ENCODE peak calls at places on chromosomes 7 and 10, in four cellular contexts. L is H9, H is tibial nerve, I is GM12878. P is an unnamed sample.

GRCh38 chr7:30136339-30136738 is 1.6 kb downstream of the MTURN start:
- DNase-seq in H (no peak), L (no peak), I (no peak), P (no peak)

GRCh38 chr7:44953156-44953555 is 25.7 kb downstream of the MYO1G start:
- DNase-seq in L (no peak), I (no peak), H (no peak), P (no peak)

GRCh38 chr10:119253433-119254174 is 46.2 kb downstream of the GRK5 start:
- DNase-seq in I (no peak), H (peak; percentile 79), L (no peak), P (no peak)

GRCh38 chr10:49039409-49039808 is 75.9 kb downstream of the VSTM4 start:
- DNase-seq in H (no peak), I (no peak), L (no peak), P (no peak)

GRCh38 chr10:74900297-74900696 is 73.9 kb downstream of the KAT6B start:
- DNase-seq in L (no peak), I (peak; percentile 48), H (no peak), P (no peak)

GRCh38 chr7:47578581-47579270 is 3.2 kb downstream of the TNS3 start:
- DNase-seq in H (no peak), I (no peak), L (no peak), P (no peak)

GRCh38 chr10:104546336-104546735 is 94.8 kb upstream of the SORCS3 start:
- DNase-seq in H (no peak), I (no peak), L (no peak), P (no peak)

GRCh38 chr7:128743112-128743772 is 4.1 kb downstream of the CALU start:
- DNase-seq in I (no peak), L (no peak), H (no peak), P (no peak)

GRCh38 chr10:8044908-8045727 is 9.4 kb upstream of the GATA3 start:
- DNase-seq in I (no peak), H (no peak), L (peak; percentile 77), P (no peak)
- H3K27ac ChIP-seq in I (no peak overlapping the region), H (no peak overlapping the region), L (no peak overlapping the region), P (no peak overlapping the region)

GRCh38 chr7:101614098-101614938 is 14.8 kb downstream of the MYL10 start:
- DNase-seq in H (no peak), I (no peak), L (no peak), P (no peak)
- H3K27ac ChIP-seq in H (no peak overlapping the region), I (no peak overlapping the region), L (no peak overlapping the region), P (no peak overlapping the region)

GRCh38 chr10:132987671-132988571 is 45.6 kb upstream of the CFAP46 start:
- DNase-seq in H (no peak), L (no peak), I (no peak), P (no peak)
- H3K27ac ChIP-seq in H (peak overlapping the region; percentile 16), L (no peak overlapping the region), I (no peak overlapping the region), P (no peak overlapping the region)

GRCh38 chr7:18755793-18756192 is 260.2 kb downstream of the HDAC9 start:
- DNase-seq in L (no peak), H (no peak), I (no peak), P (no peak)

GRCh38 chr7:18762189-18762588 is 266.6 kb downstream of the HDAC9 start:
- DNase-seq in I (no peak), L (no peak), H (no peak), P (no peak)

GRCh38 chr7:18761046-18761445 is 265.5 kb downstream of the HDAC9 start:
- DNase-seq in L (no peak), I (no peak), H (no peak), P (no peak)

GRCh38 chr7:18756378-18757050 is 261.0 kb downstream of the HDAC9 start:
- DNase-seq in H (no peak), I (no peak), L (no peak), P (no peak)

DNA sequence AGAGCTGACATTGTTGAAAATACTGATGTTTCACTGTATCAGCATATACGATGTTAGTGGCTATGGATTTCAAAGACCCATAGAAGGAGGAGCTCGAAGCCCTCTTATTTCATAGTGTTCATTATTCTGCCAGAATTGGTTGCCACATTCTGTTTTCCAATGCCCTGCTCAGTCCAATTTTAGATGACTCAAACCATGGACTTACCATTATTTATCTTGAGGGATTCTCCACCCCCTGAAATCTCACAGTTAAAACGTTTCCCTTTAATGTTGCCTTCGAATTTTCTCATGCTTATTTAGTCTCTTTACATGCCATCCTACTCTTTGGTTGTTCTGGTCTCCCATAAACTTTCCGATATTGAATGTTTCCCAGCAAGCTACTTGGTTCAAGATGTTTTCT is 264.5 kb downstream of the HDAC9 start:
- DNase-seq in H (no peak), L (no peak), I (no peak), P (no peak)
- H3K27ac ChIP-seq in H (no peak overlapping the region), L (no peak overlapping the region), I (no peak overlapping the region), P (no peak overlapping the region)

DNA sequence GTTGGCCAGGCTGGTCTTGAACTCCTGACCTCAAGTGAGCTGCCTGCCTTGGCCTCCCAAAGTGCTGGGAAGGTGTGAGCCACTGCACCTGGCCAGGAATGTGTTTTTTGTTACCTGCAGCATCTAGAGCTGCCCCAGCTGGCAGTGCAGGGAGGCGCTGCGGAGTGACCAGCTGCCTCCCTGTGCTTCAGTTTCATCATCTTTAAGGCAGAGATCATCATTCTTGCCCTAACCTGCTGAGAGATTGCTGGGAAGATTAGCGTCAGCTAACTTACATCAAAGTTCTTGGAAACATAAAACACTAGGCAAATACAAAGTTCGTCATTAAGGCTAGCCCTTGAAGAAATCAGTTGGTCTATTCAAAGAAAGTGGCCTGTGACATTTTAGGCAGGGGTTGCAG is 2.3 kb downstream of the ZNF282 start:
- DNase-seq in I (no peak), H (no peak), L (no peak), P (no peak)
- H3K27ac ChIP-seq in I (no peak overlapping the region), H (no peak overlapping the region), L (no peak overlapping the region), P (no peak overlapping the region)

DNA sequence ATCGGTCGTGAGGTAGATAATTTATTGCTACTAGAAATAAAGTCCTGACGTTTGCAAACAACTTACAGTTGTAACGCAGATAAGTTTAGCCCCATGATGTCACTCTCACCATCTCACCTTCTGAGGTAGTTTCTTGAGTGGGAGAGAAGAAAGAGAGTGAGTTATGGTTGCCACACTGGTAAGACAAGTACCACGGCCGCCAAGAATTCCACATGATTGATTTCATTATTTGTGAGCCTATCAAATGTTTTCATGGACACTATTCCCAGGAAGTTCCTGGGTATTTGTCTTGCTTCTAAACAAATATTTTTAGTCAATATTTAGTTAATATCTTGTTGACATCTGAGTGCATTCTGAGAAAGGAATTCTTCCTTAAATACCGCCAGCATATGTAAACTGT is 339.4 kb upstream of the KIAA1217 start:
- DNase-seq in L (no peak), H (no peak), I (no peak), P (no peak)
- H3K27ac ChIP-seq in L (no peak overlapping the region), H (no peak overlapping the region), I (no peak overlapping the region), P (no peak overlapping the region)

GRCh38 chr10:3622845-3623621 is 162.0 kb downstream of the KLF6 start:
- DNase-seq in I (peak; percentile 45), H (no peak), L (no peak), P (no peak)
- H3K27ac ChIP-seq in I (peak overlapping the region; percentile 17), H (peak overlapping the region; percentile 74), L (no peak overlapping the region), P (no peak overlapping the region)

GRCh38 chr7:150513758-150514157 is 914 bp upstream of the GIMAP7 start:
- DNase-seq in I (no peak), L (no peak), H (no peak), P (no peak)

GRCh38 chr7:150514748-150515222 is at the start of gene GIMAP7:
- DNase-seq in I (peak; percentile 56), L (no peak), H (no peak), P (no peak)

GRCh38 chr7:150515248-150515647 is 576 bp downstream of the GIMAP7 start:
- DNase-seq in L (no peak), I (no peak), H (no peak), P (no peak)

GRCh38 chr7:150516956-150517355 is 2.3 kb downstream of the GIMAP7 start:
- DNase-seq in H (no peak), I (no peak), L (no peak), P (no peak)

GRCh38 chr7:150515752-150516151 is 1.1 kb downstream of the GIMAP7 start:
- DNase-seq in I (no peak), L (no peak), H (no peak), P (no peak)
- H3K27ac ChIP-seq in I (peak overlapping the region; percentile 63), L (no peak overlapping the region), H (peak overlapping the region; percentile 66), P (no peak overlapping the region)